ENCODE peak calls at places on chromosomes 7 and 10, in four cellular contexts. One of them, this sample, is unnamed.

GRCh38 chr10:35328404-35329037 is 7.8 kb upstream of the CCNY start:
- DNase-seq in trophoblast cell: no peak
- DNase-seq in Panc1: no peak
- DNase-seq in bronchial epithelial cell: peak; percentile 74
- DNase-seq in this sample: peak; percentile 56

GRCh38 chr7:128311-129080 is 63.9 kb upstream of the FAM20C start:
- DNase-seq in bronchial epithelial cell: no peak
- DNase-seq in trophoblast cell: no peak
- DNase-seq in Panc1: no peak
- DNase-seq in this sample: no peak

GRCh38 chr10:126504051-126504760 is 115.9 kb upstream of the ADAM12 start:
- DNase-seq in bronchial epithelial cell: peak; percentile 59
- DNase-seq in trophoblast cell: peak; percentile 81
- DNase-seq in Panc1: peak; percentile 15
- DNase-seq in this sample: peak; percentile 66

GRCh38 chr10:49474901-49475300 is 64.0 kb downstream of the ERCC6 start:
- DNase-seq in bronchial epithelial cell: peak; percentile 66
- DNase-seq in Panc1: no peak
- DNase-seq in trophoblast cell: no peak
- DNase-seq in this sample: peak; percentile 69

GRCh38 chr7:129825005-129825553 is 127.7 kb downstream of the UBE2H start:
- DNase-seq in Panc1: peak; percentile 62
- DNase-seq in bronchial epithelial cell: peak; percentile 77
- DNase-seq in trophoblast cell: peak; percentile 83
- DNase-seq in this sample: peak; percentile 68

GRCh38 chr7:121116399-121116798 is 127.9 kb downstream of the CPED1 start:
- DNase-seq in bronchial epithelial cell: peak; percentile 49
- DNase-seq in trophoblast cell: no peak
- DNase-seq in Panc1: no peak
- DNase-seq in this sample: peak; percentile 23

GRCh38 chr10:36669615-36670325 is 455.6 kb upstream of the ANKRD30A start:
- DNase-seq in bronchial epithelial cell: no peak
- DNase-seq in trophoblast cell: no peak
- DNase-seq in Panc1: no peak
- DNase-seq in this sample: no peak

GRCh38 chr7:77351539-77352004 is 64.6 kb downstream of the GSAP start:
- DNase-seq in Panc1: no peak
- DNase-seq in bronchial epithelial cell: no peak
- DNase-seq in trophoblast cell: no peak
- DNase-seq in this sample: no peak

GRCh38 chr10:43124574-43125273 is 13.5 kb upstream of the CSGALNACT2 start:
- DNase-seq in Panc1: no peak
- DNase-seq in trophoblast cell: no peak
- DNase-seq in bronchial epithelial cell: no peak
- DNase-seq in this sample: no peak

GRCh38 chr10:33353334-33353733 is 18.9 kb upstream of the NRP1 start:
- DNase-seq in bronchial epithelial cell: no peak
- DNase-seq in Panc1: no peak
- DNase-seq in trophoblast cell: no peak
- DNase-seq in this sample: no peak

GRCh38 chr10:58950618-58951017 is 225.8 kb upstream of the PHYHIPL start:
- DNase-seq in Panc1: no peak
- DNase-seq in bronchial epithelial cell: peak; percentile 72
- DNase-seq in trophoblast cell: no peak
- DNase-seq in this sample: peak; percentile 63

GRCh38 chr10:102508506-102508905 is 4.7 kb downstream of the SUFU start:
- DNase-seq in bronchial epithelial cell: no peak
- DNase-seq in trophoblast cell: no peak
- DNase-seq in Panc1: no peak
- DNase-seq in this sample: no peak

GRCh38 chr7:158819571-158820203 is 9.6 kb downstream of the ESYT2 start:
- DNase-seq in Panc1: no peak
- DNase-seq in trophoblast cell: peak; percentile 27
- DNase-seq in bronchial epithelial cell: no peak
- DNase-seq in this sample: no peak

GRCh38 chr7:29988391-29989256 is 977 bp downstream of the SCRN1 start:
- DNase-seq in Panc1: peak; percentile 76
- DNase-seq in bronchial epithelial cell: peak; percentile 34
- DNase-seq in trophoblast cell: peak; percentile 31
- DNase-seq in this sample: peak; percentile 56

GRCh38 chr7:43535810-43536585 is 46.9 kb upstream of the STK17A start:
- DNase-seq in Panc1: no peak
- DNase-seq in bronchial epithelial cell: peak; percentile 80
- DNase-seq in trophoblast cell: no peak
- DNase-seq in this sample: peak; percentile 82

GRCh38 chr10:60848126-60848525 is 69.8 kb downstream of the CDK1 start:
- DNase-seq in trophoblast cell: no peak
- DNase-seq in Panc1: no peak
- DNase-seq in bronchial epithelial cell: no peak
- DNase-seq in this sample: no peak

GRCh38 chr7:42726066-42726785 is 185.6 kb downstream of the C7orf25 start:
- DNase-seq in Panc1: no peak
- DNase-seq in trophoblast cell: peak; percentile 17
- DNase-seq in bronchial epithelial cell: peak; percentile 3
- DNase-seq in this sample: no peak

GRCh38 chr7:23918856-23919255 is 208.8 kb downstream of the STK31 start:
- DNase-seq in Panc1: no peak
- DNase-seq in trophoblast cell: peak; percentile 86
- DNase-seq in bronchial epithelial cell: no peak
- DNase-seq in this sample: no peak

GRCh38 chr7:149828357-149829309 is 9.5 kb upstream of the ZNF862 start:
- DNase-seq in trophoblast cell: no peak
- DNase-seq in Panc1: no peak
- DNase-seq in bronchial epithelial cell: no peak
- DNase-seq in this sample: no peak

GRCh38 chr10:128084364-128084763 is 41.9 kb downstream of the MKI67 start:
- DNase-seq in Panc1: no peak
- DNase-seq in trophoblast cell: no peak
- DNase-seq in bronchial epithelial cell: no peak
- DNase-seq in this sample: no peak

GRCh38 chr7:112869111-112869774 is 79.0 kb upstream of the TMEM168 start:
- DNase-seq in bronchial epithelial cell: peak; percentile 46
- DNase-seq in trophoblast cell: peak; percentile 78
- DNase-seq in Panc1: peak; percentile 39
- DNase-seq in this sample: peak; percentile 66

GRCh38 chr7:48298779-48299178 is 127.5 kb downstream of the ABCA13 start:
- DNase-seq in trophoblast cell: peak; percentile 9
- DNase-seq in bronchial epithelial cell: peak; percentile 97
- DNase-seq in Panc1: peak; percentile 41
- DNase-seq in this sample: peak; percentile 94

GRCh38 chr10:30829921-30830671 is 200.5 kb upstream of the LYZL2 start:
- DNase-seq in bronchial epithelial cell: no peak
- DNase-seq in trophoblast cell: peak; percentile 86
- DNase-seq in Panc1: no peak
- DNase-seq in this sample: peak; percentile 13

GRCh38 chr7:91852263-91852741 is 28.2 kb downstream of the MTERF1 start:
- DNase-seq in trophoblast cell: peak; percentile 29
- DNase-seq in Panc1: no peak
- DNase-seq in bronchial epithelial cell: peak; percentile 92
- DNase-seq in this sample: peak; percentile 81

GRCh38 chr7:33645096-33645495 is 260.2 kb upstream of the BMPER start:
- DNase-seq in trophoblast cell: no peak
- DNase-seq in Panc1: no peak
- DNase-seq in bronchial epithelial cell: peak; percentile 48
- DNase-seq in this sample: peak; percentile 4

GRCh38 chr7:13050703-13051102 is 363.3 kb downstream of the ARL4A start:
- DNase-seq in Panc1: no peak
- DNase-seq in trophoblast cell: peak; percentile 56
- DNase-seq in bronchial epithelial cell: peak; percentile 72
- DNase-seq in this sample: peak; percentile 54

GRCh38 chr7:30285531-30286284 is 1.3 kb downstream of the ZNRF2 start:
- DNase-seq in Panc1: no peak
- DNase-seq in bronchial epithelial cell: peak; percentile 44
- DNase-seq in trophoblast cell: peak; percentile 47
- DNase-seq in this sample: peak; percentile 47

GRCh38 chr10:45444976-45445898 is 71.2 kb downstream of the ALOX5 start:
- DNase-seq in Panc1: no peak
- DNase-seq in trophoblast cell: no peak
- DNase-seq in bronchial epithelial cell: no peak
- DNase-seq in this sample: no peak

GRCh38 chr7:83547526-83547925 is 101.4 kb downstream of the SEMA3E start:
- DNase-seq in trophoblast cell: no peak
- DNase-seq in Panc1: no peak
- DNase-seq in bronchial epithelial cell: peak; percentile 80
- DNase-seq in this sample: peak; percentile 73

GRCh38 chr10:4077804-4078203 is 292.8 kb upstream of the KLF6 start:
- DNase-seq in bronchial epithelial cell: no peak
- DNase-seq in trophoblast cell: no peak
- DNase-seq in Panc1: no peak
- DNase-seq in this sample: no peak

GRCh38 chr10:68334672-68335467 is 2.1 kb upstream of the PBLD start:
- DNase-seq in Panc1: no peak
- DNase-seq in bronchial epithelial cell: no peak
- DNase-seq in trophoblast cell: no peak
- DNase-seq in this sample: no peak

GRCh38 chr7:30027065-30027456 is 559 bp upstream of the FKBP14 start:
- DNase-seq in bronchial epithelial cell: peak; percentile 95
- DNase-seq in Panc1: peak; percentile 54
- DNase-seq in trophoblast cell: peak; percentile 66
- DNase-seq in this sample: peak; percentile 92

DNA sequence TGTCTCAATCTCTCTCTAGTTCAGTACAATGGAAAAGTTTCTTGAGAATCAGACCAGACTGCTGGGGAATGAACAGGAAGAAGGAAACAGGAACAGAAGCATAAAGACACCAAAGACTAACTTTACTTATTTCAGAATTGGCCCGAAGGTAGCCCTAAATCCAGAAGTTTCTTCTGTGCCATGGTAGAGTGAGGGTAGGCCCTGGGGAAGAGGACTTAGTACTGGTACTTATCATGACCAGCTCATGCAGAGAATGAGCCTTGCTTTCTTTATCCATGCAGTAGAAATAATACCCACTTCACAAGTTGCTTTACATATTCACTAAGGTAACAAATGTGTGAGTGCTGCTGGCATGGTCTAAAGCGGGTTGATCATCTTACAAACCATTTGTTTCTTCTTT is 153.8 kb downstream of the CELF2 start:
- DNase-seq in bronchial epithelial cell: no peak
- DNase-seq in Panc1: no peak
- DNase-seq in trophoblast cell: no peak
- DNase-seq in this sample: no peak
- H3K4me3 ChIP-seq in bronchial epithelial cell: no peak overlapping the region
- H3K4me3 ChIP-seq in Panc1: no peak overlapping the region
- H3K4me3 ChIP-seq in trophoblast cell: no peak overlapping the region
- H3K4me3 ChIP-seq in this sample: no peak overlapping the region

DNA sequence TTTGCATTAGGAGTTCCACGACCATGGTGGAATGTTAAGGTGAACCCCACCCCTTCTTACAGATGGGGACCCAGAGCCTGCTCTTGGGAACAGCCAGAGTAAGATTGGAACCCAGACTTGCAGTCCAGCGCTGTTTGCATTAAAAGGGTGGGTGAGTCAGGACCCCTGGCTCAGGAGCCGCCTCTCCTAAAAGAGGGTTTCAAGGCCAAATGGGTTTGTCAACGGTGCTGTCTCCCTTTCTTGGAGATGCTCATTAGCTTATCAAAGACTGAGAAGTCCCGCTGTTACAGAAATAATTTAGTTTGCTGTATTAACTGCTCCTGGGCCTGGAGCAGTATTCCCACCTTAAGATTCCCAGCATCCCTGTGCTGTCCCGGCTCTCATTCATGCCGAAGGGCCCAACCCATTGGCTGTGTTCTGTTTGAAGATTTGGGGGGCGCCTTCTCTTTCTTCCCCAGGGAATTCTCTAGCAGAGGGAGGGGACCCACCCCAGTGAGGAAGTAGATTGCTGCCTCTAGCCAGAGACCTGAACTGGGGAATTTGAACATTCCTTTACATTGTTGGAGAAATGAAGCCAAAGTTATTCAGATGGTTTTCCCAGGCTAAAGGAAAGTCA is 1.8 kb downstream of the MARVELD1 start:
- DNase-seq in bronchial epithelial cell: no peak
- DNase-seq in Panc1: no peak
- DNase-seq in trophoblast cell: no peak
- DNase-seq in this sample: no peak
- H3K4me3 ChIP-seq in bronchial epithelial cell: peak overlapping the region; percentile 55
- H3K4me3 ChIP-seq in Panc1: peak overlapping the region; percentile 73
- H3K4me3 ChIP-seq in trophoblast cell: peak overlapping the region; percentile 93
- H3K4me3 ChIP-seq in this sample: peak overlapping the region; percentile 57

DNA sequence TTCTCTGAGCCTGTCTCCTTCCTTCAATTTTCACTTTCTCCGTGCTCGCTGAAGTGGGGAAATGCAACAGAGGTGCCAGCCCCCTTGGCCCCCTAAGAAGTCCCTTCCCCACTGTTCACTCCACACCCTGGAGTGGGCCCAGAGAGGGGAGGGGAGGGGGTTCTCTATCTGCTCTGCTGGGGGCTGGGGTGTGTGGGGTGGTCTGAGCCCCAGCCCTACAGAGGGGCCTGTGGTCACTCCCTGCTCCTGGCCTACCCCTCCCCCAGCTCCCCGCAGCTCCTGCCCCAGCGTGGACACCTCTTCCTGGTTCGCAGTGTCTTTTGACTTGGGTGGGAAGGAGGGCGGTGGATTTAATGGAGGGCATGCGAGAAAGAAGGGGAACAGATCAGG is 989 bp downstream of the LZTS2 start:
- DNase-seq in trophoblast cell: no peak
- DNase-seq in Panc1: no peak
- DNase-seq in bronchial epithelial cell: no peak
- DNase-seq in this sample: no peak
- H3K4me3 ChIP-seq in trophoblast cell: peak overlapping the region; percentile 86
- H3K4me3 ChIP-seq in Panc1: peak overlapping the region; percentile 74
- H3K4me3 ChIP-seq in bronchial epithelial cell: peak overlapping the region; percentile 97
- H3K4me3 ChIP-seq in this sample: peak overlapping the region; percentile 80

GRCh38 chr7:94303736-94304135 is 91.0 kb upstream of the COL1A2 start:
- DNase-seq in trophoblast cell: peak; percentile 39
- DNase-seq in bronchial epithelial cell: no peak
- DNase-seq in Panc1: no peak
- DNase-seq in this sample: no peak
- H3K4me3 ChIP-seq in trophoblast cell: no peak overlapping the region
- H3K4me3 ChIP-seq in bronchial epithelial cell: no peak overlapping the region
- H3K4me3 ChIP-seq in Panc1: no peak overlapping the region
- H3K4me3 ChIP-seq in this sample: no peak overlapping the region

DNA sequence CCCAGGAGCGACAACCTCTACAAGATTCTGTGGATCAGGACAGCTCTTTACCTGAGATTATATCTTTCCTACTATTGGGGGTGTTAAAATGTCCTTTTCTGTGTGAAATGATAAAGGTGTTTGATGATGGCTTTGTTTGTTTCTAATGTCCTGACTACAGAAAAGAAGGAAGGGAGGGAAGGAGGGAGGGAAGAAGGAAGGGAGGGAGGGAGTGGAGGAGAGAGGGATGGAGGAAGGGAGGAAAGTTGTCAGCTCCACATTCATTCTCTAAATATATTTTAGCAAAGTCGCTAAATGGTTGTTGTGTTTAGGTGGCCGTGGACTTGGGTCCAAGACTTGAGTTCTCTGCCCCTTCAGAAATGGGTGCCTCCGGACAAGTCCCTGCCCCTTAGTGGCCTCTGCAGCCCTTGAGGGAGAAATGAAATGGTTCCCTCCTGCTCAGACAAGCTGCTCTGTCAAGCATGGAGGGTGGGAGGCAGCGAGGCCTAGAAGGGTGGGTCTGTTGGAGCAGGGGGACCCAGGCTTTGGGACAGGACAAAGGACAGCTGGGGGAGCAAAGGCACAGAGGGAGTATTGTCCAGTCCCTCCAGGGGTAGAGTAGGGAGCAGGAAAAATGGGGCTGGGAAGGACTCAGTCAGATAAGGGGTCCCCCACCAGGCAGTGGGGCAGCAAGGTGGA is 4.4 kb downstream of the RGS10 start:
- DNase-seq in Panc1: no peak
- DNase-seq in trophoblast cell: no peak
- DNase-seq in bronchial epithelial cell: no peak
- DNase-seq in this sample: no peak
- H3K4me3 ChIP-seq in Panc1: no peak overlapping the region
- H3K4me3 ChIP-seq in trophoblast cell: no peak overlapping the region
- H3K4me3 ChIP-seq in bronchial epithelial cell: no peak overlapping the region
- H3K4me3 ChIP-seq in this sample: no peak overlapping the region

This sample was measured in epithelial cell of esophagus.